ENCODE peak calls at places on chromosomes 2 and 18, in seven cellular contexts. One of them, this sample, is unnamed.

GRCh38 chr2:238165288-238165921 is 6.6 kb downstream of the ERFE start:
- DNase-seq in H9: no peak
- DNase-seq in stomach: peak; percentile 22
- DNase-seq in tibial artery: peak; percentile 64
- DNase-seq in colonic mucosa: no peak
- DNase-seq in CD8-positive, alpha-beta memory T cell: no peak
- DNase-seq in body of pancreas: no peak
- DNase-seq in this sample: no peak

GRCh38 chr2:183037660-183038340 is 457 bp downstream of the NCKAP1 start:
- DNase-seq in stomach: no peak
- DNase-seq in body of pancreas: no peak
- DNase-seq in CD8-positive, alpha-beta memory T cell: no peak
- DNase-seq in tibial artery: peak; percentile 70
- DNase-seq in H9: no peak
- DNase-seq in colonic mucosa: peak; percentile 51
- DNase-seq in this sample: peak; percentile 67

GRCh38 chr2:109364212-109364611 is 235.2 kb downstream of the SH3RF3 start:
- DNase-seq in body of pancreas: no peak
- DNase-seq in H9: no peak
- DNase-seq in CD8-positive, alpha-beta memory T cell: no peak
- DNase-seq in tibial artery: no peak
- DNase-seq in stomach: peak; percentile 4
- DNase-seq in colonic mucosa: no peak
- DNase-seq in this sample: no peak

GRCh38 chr18:25144835-25145234 is 207.1 kb downstream of the ZNF521 start:
- DNase-seq in H9: no peak
- DNase-seq in CD8-positive, alpha-beta memory T cell: no peak
- DNase-seq in body of pancreas: no peak
- DNase-seq in stomach: no peak
- DNase-seq in colonic mucosa: no peak
- DNase-seq in tibial artery: no peak
- DNase-seq in this sample: no peak

GRCh38 chr2:25168256-25169072 is at the start of gene POMC:
- DNase-seq in stomach: peak; percentile 27
- DNase-seq in H9: peak; percentile 68
- DNase-seq in body of pancreas: peak; percentile 26
- DNase-seq in CD8-positive, alpha-beta memory T cell: peak; percentile 40
- DNase-seq in tibial artery: no peak
- DNase-seq in colonic mucosa: no peak
- DNase-seq in this sample: peak; percentile 22

GRCh38 chr2:187924293-187924692 is 367.4 kb upstream of the GULP1 start:
- DNase-seq in H9: no peak
- DNase-seq in tibial artery: no peak
- DNase-seq in CD8-positive, alpha-beta memory T cell: no peak
- DNase-seq in stomach: no peak
- DNase-seq in body of pancreas: no peak
- DNase-seq in colonic mucosa: no peak
- DNase-seq in this sample: no peak

GRCh38 chr2:191030521-191031154 is 16.7 kb upstream of the STAT1 start:
- DNase-seq in stomach: no peak
- DNase-seq in CD8-positive, alpha-beta memory T cell: peak; percentile 58
- DNase-seq in tibial artery: no peak
- DNase-seq in H9: no peak
- DNase-seq in colonic mucosa: peak; percentile 50
- DNase-seq in body of pancreas: no peak
- DNase-seq in this sample: no peak

GRCh38 chr2:100119235-100119634 is 23.2 kb downstream of the AFF3 start:
- DNase-seq in stomach: no peak
- DNase-seq in colonic mucosa: no peak
- DNase-seq in H9: no peak
- DNase-seq in body of pancreas: no peak
- DNase-seq in CD8-positive, alpha-beta memory T cell: no peak
- DNase-seq in tibial artery: no peak
- DNase-seq in this sample: no peak

GRCh38 chr18:10682368-10682714 is 156.5 kb downstream of the NAPG start:
- DNase-seq in colonic mucosa: no peak
- DNase-seq in CD8-positive, alpha-beta memory T cell: no peak
- DNase-seq in stomach: no peak
- DNase-seq in H9: no peak
- DNase-seq in tibial artery: no peak
- DNase-seq in body of pancreas: no peak
- DNase-seq in this sample: no peak

GRCh38 chr18:40917096-40917495 is 1037.9 kb upstream of the PIK3C3 start:
- DNase-seq in stomach: no peak
- DNase-seq in colonic mucosa: no peak
- DNase-seq in tibial artery: no peak
- DNase-seq in body of pancreas: no peak
- DNase-seq in H9: no peak
- DNase-seq in CD8-positive, alpha-beta memory T cell: no peak
- DNase-seq in this sample: no peak

GRCh38 chr2:218010838-218011616 is 8.2 kb upstream of the TNS1 start:
- DNase-seq in tibial artery: no peak
- DNase-seq in CD8-positive, alpha-beta memory T cell: no peak
- DNase-seq in colonic mucosa: no peak
- DNase-seq in stomach: no peak
- DNase-seq in H9: peak; percentile 43
- DNase-seq in body of pancreas: no peak
- DNase-seq in this sample: no peak

GRCh38 chr2:84631985-84632384 is 115.7 kb downstream of the DNAH6 start:
- DNase-seq in H9: no peak
- DNase-seq in body of pancreas: no peak
- DNase-seq in CD8-positive, alpha-beta memory T cell: no peak
- DNase-seq in tibial artery: no peak
- DNase-seq in colonic mucosa: no peak
- DNase-seq in stomach: no peak
- DNase-seq in this sample: no peak

GRCh38 chr2:9807056-9807455 is 36.2 kb upstream of the TAF1B start:
- DNase-seq in tibial artery: no peak
- DNase-seq in H9: no peak
- DNase-seq in CD8-positive, alpha-beta memory T cell: no peak
- DNase-seq in body of pancreas: no peak
- DNase-seq in colonic mucosa: no peak
- DNase-seq in stomach: peak; percentile 13
- DNase-seq in this sample: peak; percentile 23

GRCh38 chr2:11234309-11234708 is 79.0 kb downstream of the SLC66A3 start:
- DNase-seq in colonic mucosa: no peak
- DNase-seq in stomach: no peak
- DNase-seq in H9: no peak
- DNase-seq in body of pancreas: no peak
- DNase-seq in tibial artery: no peak
- DNase-seq in CD8-positive, alpha-beta memory T cell: no peak
- DNase-seq in this sample: no peak

GRCh38 chr2:217118559-217118958 is 258.7 kb upstream of the TNP1 start:
- DNase-seq in tibial artery: no peak
- DNase-seq in colonic mucosa: no peak
- DNase-seq in body of pancreas: no peak
- DNase-seq in CD8-positive, alpha-beta memory T cell: no peak
- DNase-seq in H9: no peak
- DNase-seq in stomach: no peak
- DNase-seq in this sample: no peak

GRCh38 chr2:196113061-196113974 is 44.7 kb upstream of the DNAH7 start:
- DNase-seq in H9: no peak
- DNase-seq in stomach: no peak
- DNase-seq in colonic mucosa: no peak
- DNase-seq in tibial artery: no peak
- DNase-seq in body of pancreas: no peak
- DNase-seq in CD8-positive, alpha-beta memory T cell: no peak
- DNase-seq in this sample: no peak

GRCh38 chr2:152861349-152861942 is 143.0 kb downstream of the ARL6IP6 start:
- DNase-seq in tibial artery: no peak
- DNase-seq in stomach: peak; percentile 27
- DNase-seq in colonic mucosa: peak; percentile 28
- DNase-seq in CD8-positive, alpha-beta memory T cell: no peak
- DNase-seq in body of pancreas: peak; percentile 39
- DNase-seq in H9: peak; percentile 49
- DNase-seq in this sample: no peak

GRCh38 chr18:61334951-61335736 is 1.9 kb downstream of the CDH20 start:
- DNase-seq in H9: no peak
- DNase-seq in stomach: no peak
- DNase-seq in CD8-positive, alpha-beta memory T cell: no peak
- DNase-seq in colonic mucosa: no peak
- DNase-seq in body of pancreas: no peak
- DNase-seq in tibial artery: no peak
- DNase-seq in this sample: no peak

GRCh38 chr2:148992448-148992847 is 46.1 kb upstream of the LYPD6B start:
- DNase-seq in colonic mucosa: no peak
- DNase-seq in tibial artery: no peak
- DNase-seq in H9: no peak
- DNase-seq in body of pancreas: no peak
- DNase-seq in stomach: no peak
- DNase-seq in CD8-positive, alpha-beta memory T cell: no peak
- DNase-seq in this sample: no peak

GRCh38 chr2:111207892-111208291 is 87.2 kb downstream of the BCL2L11 start:
- DNase-seq in colonic mucosa: no peak
- DNase-seq in stomach: no peak
- DNase-seq in H9: no peak
- DNase-seq in tibial artery: no peak
- DNase-seq in CD8-positive, alpha-beta memory T cell: no peak
- DNase-seq in body of pancreas: no peak
- DNase-seq in this sample: no peak

GRCh38 chr18:39911716-39912115 is 2043.3 kb upstream of the PIK3C3 start:
- DNase-seq in body of pancreas: no peak
- DNase-seq in CD8-positive, alpha-beta memory T cell: no peak
- DNase-seq in H9: no peak
- DNase-seq in stomach: no peak
- DNase-seq in tibial artery: no peak
- DNase-seq in colonic mucosa: no peak
- DNase-seq in this sample: no peak

GRCh38 chr2:70145851-70146739 is 44.7 kb downstream of the C2orf42 start:
- DNase-seq in H9: no peak
- DNase-seq in colonic mucosa: no peak
- DNase-seq in CD8-positive, alpha-beta memory T cell: no peak
- DNase-seq in body of pancreas: no peak
- DNase-seq in tibial artery: no peak
- DNase-seq in stomach: no peak
- DNase-seq in this sample: no peak

GRCh38 chr2:136399667-136400316 is 281.8 kb upstream of the CXCR4 start:
- DNase-seq in colonic mucosa: no peak
- DNase-seq in H9: no peak
- DNase-seq in tibial artery: no peak
- DNase-seq in CD8-positive, alpha-beta memory T cell: no peak
- DNase-seq in stomach: peak; percentile 39
- DNase-seq in body of pancreas: no peak
- DNase-seq in this sample: no peak

GRCh38 chr2:84807063-84807485 is 73.8 kb downstream of the TRABD2A start:
- DNase-seq in stomach: peak; percentile 60
- DNase-seq in body of pancreas: peak; percentile 24
- DNase-seq in tibial artery: no peak
- DNase-seq in H9: no peak
- DNase-seq in CD8-positive, alpha-beta memory T cell: no peak
- DNase-seq in colonic mucosa: no peak
- DNase-seq in this sample: no peak

GRCh38 chr18:37869051-37869450 is 303.5 kb upstream of the CELF4 start:
- DNase-seq in CD8-positive, alpha-beta memory T cell: no peak
- DNase-seq in stomach: no peak
- DNase-seq in tibial artery: no peak
- DNase-seq in H9: no peak
- DNase-seq in colonic mucosa: no peak
- DNase-seq in body of pancreas: no peak
- DNase-seq in this sample: no peak

DNA sequence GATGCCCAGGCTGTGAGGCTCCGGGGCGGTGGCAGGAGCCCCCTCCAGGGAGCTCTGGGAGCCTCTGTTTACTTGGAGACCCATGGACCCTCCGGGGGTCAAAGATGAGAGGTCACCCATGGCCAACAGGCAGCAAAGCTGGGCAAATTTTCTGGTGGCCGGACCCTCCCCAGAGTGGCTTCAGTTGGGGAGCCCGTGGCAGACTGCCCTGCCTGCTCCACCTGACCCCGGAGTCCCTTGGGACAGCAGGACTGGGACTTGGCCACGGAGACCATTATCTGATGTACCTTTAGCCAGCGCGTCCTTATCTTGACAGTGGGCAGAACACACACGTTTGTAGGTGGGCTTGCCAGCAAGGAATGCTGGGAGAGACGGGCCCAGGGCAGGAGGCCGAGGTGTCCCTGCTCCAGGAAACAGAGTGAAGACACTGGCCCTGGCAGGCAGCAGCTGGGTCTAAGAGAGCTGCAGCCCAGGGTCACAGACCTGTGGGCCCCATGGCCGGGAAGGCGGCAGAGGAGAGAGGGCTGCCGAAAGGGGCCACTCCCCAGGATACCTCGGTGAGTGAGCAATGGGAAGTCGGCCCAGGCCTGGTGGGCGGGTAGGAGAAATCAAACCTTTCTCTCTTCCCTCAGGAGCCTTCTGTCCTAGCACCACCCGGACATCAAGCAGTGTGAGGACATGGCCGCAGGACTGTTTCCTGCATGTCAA is at the start of the genes ABCG5 and ABCG8:
- DNase-seq in CD8-positive, alpha-beta memory T cell: no peak
- DNase-seq in stomach: no peak
- DNase-seq in H9: no peak
- DNase-seq in body of pancreas: no peak
- DNase-seq in tibial artery: no peak
- DNase-seq in colonic mucosa: no peak
- DNase-seq in this sample: no peak
- H3K27ac ChIP-seq in CD8-positive, alpha-beta memory T cell: no peak within 1 kb of the TSS
- H3K27ac ChIP-seq in stomach: no peak within 1 kb of the TSS
- H3K27ac ChIP-seq in H9: no peak within 1 kb of the TSS
- H3K27ac ChIP-seq in body of pancreas: no peak within 1 kb of the TSS
- H3K27ac ChIP-seq in tibial artery: no peak within 1 kb of the TSS
- H3K27ac ChIP-seq in colonic mucosa: no peak within 1 kb of the TSS
- H3K27ac ChIP-seq in this sample: no peak within 1 kb of the TSS

DNA sequence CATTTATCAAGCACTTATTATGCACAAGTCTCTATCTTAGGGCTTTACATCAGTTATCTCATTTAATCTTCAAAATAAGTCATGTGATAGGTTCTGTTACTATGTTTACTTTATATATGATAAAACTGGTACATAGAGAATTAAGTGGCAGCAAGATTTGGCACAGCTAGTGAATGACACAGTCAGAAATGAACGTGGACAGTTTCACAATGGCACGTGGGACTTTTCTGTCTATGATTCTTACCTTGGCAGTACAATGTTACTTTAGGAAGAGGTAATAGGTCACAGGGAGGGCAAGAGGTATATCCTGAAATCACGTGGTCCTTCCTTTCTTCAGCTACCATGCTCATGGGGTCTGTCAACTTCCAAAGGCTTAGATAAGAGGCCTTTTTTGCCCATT is 53.4 kb downstream of the SLC4A10 start:
- DNase-seq in tibial artery: no peak
- DNase-seq in body of pancreas: no peak
- DNase-seq in H9: no peak
- DNase-seq in colonic mucosa: no peak
- DNase-seq in stomach: no peak
- DNase-seq in CD8-positive, alpha-beta memory T cell: no peak
- DNase-seq in this sample: no peak
- H3K27ac ChIP-seq in tibial artery: no peak overlapping the region
- H3K27ac ChIP-seq in body of pancreas: no peak overlapping the region
- H3K27ac ChIP-seq in H9: no peak overlapping the region
- H3K27ac ChIP-seq in colonic mucosa: no peak overlapping the region
- H3K27ac ChIP-seq in stomach: no peak overlapping the region
- H3K27ac ChIP-seq in CD8-positive, alpha-beta memory T cell: no peak overlapping the region
- H3K27ac ChIP-seq in this sample: no peak overlapping the region

GRCh38 chr2:52097076-52097475 is 1065.1 kb upstream of the NRXN1 start:
- DNase-seq in CD8-positive, alpha-beta memory T cell: no peak
- DNase-seq in body of pancreas: no peak
- DNase-seq in stomach: no peak
- DNase-seq in H9: no peak
- DNase-seq in tibial artery: no peak
- DNase-seq in colonic mucosa: no peak
- DNase-seq in this sample: no peak
- H3K27ac ChIP-seq in CD8-positive, alpha-beta memory T cell: no peak overlapping the region
- H3K27ac ChIP-seq in body of pancreas: no peak overlapping the region
- H3K27ac ChIP-seq in stomach: no peak overlapping the region
- H3K27ac ChIP-seq in H9: no peak overlapping the region
- H3K27ac ChIP-seq in tibial artery: no peak overlapping the region
- H3K27ac ChIP-seq in colonic mucosa: no peak overlapping the region
- H3K27ac ChIP-seq in this sample: no peak overlapping the region

GRCh38 chr2:235495373-235496238 is 1.8 kb downstream of the AGAP1 start:
- DNase-seq in body of pancreas: peak; percentile 26
- DNase-seq in stomach: no peak
- DNase-seq in H9: no peak
- DNase-seq in tibial artery: no peak
- DNase-seq in colonic mucosa: no peak
- DNase-seq in CD8-positive, alpha-beta memory T cell: no peak
- DNase-seq in this sample: no peak
- H3K27ac ChIP-seq in body of pancreas: peak overlapping the region; percentile 54
- H3K27ac ChIP-seq in stomach: no peak overlapping the region
- H3K27ac ChIP-seq in H9: no peak overlapping the region
- H3K27ac ChIP-seq in tibial artery: no peak overlapping the region
- H3K27ac ChIP-seq in colonic mucosa: peak overlapping the region; percentile 34
- H3K27ac ChIP-seq in CD8-positive, alpha-beta memory T cell: peak overlapping the region; percentile 31
- H3K27ac ChIP-seq in this sample: peak overlapping the region; percentile 65